ENCODE peak calls at places on chromosomes 1 and 21, in four cellular contexts. X, S, T and B are unnamed samples.

GRCh38 chr1:13699510-13699909 is 478 bp upstream of the PRDM2 start:
- DNase-seq in X (no peak), S (peak; percentile 20), T (no peak), B (no peak)

GRCh38 chr1:9391620-9392019 is 98.9 kb downstream of the SPSB1 start:
- DNase-seq in X (no peak), S (no peak), T (no peak), B (no peak)

GRCh38 chr1:203036135-203036534 is 9.8 kb downstream of the PPFIA4 start:
- DNase-seq in X (no peak), S (no peak), T (no peak), B (no peak)

GRCh38 chr1:244664353-244664752 is 11.4 kb downstream of the DESI2 start:
- DNase-seq in X (no peak), S (no peak), T (no peak), B (no peak)

GRCh38 chr1:32334864-32335618 is 992 bp downstream of the MARCKSL1 start:
- DNase-seq in X (peak; percentile 85), S (peak; percentile 26), T (no peak), B (peak; percentile 82)

GRCh38 chr1:31593770-31594632 is 17.7 kb downstream of the TINAGL1 start:
- DNase-seq in X (peak; percentile 96), S (peak; percentile 70), T (peak; percentile 68), B (peak; percentile 93)

GRCh38 chr21:21286170-21286798 is 288.1 kb downstream of the NCAM2 start:
- DNase-seq in X (no peak), S (no peak), T (no peak), B (no peak)

GRCh38 chr1:63603810-63604209 is 10.6 kb downstream of the PGM1 start:
- DNase-seq in X (no peak), S (no peak), T (no peak), B (no peak)

GRCh38 chr1:171166361-171166760 is 18.7 kb upstream of the FMO2 start:
- DNase-seq in X (no peak), S (no peak), T (no peak), B (no peak)

GRCh38 chr1:185284533-185285244 is 32.4 kb downstream of the IVNS1ABP start:
- DNase-seq in X (no peak), S (no peak), T (no peak), B (no peak)

GRCh38 chr1:6026095-6026809 is 19.4 kb upstream of the KCNAB2 start:
- DNase-seq in X (peak; percentile 87), S (peak; percentile 68), T (peak; percentile 44), B (peak; percentile 90)

GRCh38 chr1:21653744-21654100 is 15.4 kb downstream of the RAP1GAP start:
- DNase-seq in X (no peak), S (no peak), T (no peak), B (no peak)

GRCh38 chr1:21654209-21654608 is 14.9 kb downstream of the RAP1GAP start:
- DNase-seq in X (no peak), S (no peak), T (no peak), B (no peak)

GRCh38 chr1:21651214-21652042 is 17.7 kb downstream of the RAP1GAP start:
- DNase-seq in X (no peak), S (peak; percentile 30), T (no peak), B (peak; percentile 77)

GRCh38 chr1:21652937-21653743 is 16.0 kb downstream of the RAP1GAP start:
- DNase-seq in X (no peak), S (no peak), T (no peak), B (no peak)

DNA sequence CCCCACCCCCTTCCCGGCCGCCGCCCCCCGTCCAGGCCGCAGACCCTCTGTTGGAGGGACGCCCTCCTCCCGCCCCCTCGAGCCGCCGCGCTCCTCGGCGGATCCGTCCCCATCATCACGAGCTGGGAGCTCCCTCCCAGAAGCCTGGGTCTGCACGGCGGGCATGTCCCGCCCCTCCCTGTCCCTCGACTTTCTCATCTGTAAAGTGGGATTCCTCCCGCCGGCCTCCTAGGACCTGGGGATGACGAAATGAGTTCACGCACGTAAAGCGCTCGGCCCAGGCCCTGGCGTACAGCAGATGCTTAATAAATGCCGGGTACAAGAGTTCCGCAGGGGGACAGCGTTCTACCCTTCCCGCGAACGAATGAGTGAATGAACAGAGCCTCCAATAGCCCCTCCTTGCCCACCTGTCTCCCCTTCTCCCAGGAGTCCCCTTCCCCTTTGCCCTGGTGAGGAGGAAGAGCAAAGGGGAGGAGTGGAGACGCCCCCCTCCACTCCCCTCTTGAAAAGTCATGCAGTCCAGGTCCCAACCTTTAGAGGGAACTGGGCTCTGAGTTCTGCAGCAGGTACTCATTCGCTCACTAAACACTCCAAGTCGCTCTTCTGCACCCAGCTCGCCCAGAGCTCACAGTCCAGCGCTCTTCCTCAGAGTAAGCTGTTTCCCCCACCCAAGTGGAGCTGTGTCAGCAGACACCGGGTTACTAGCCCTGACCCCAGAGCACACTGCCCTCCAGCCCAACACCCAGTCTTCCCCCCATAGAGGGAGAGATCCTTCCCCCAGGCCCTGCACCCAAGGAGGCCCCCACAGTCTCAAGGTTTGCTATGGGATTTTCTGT is 16.8 kb downstream of the RAP1GAP start:
- DNase-seq in X (no peak), S (no peak), T (no peak), B (no peak)
- H3K4me3 ChIP-seq in X (peak overlapping the region; percentile 39), S (peak overlapping the region; percentile 58), T (no peak overlapping the region), B (peak overlapping the region; percentile 55)

GRCh38 chr21:31444061-31444460 is 100.0 kb upstream of the TIAM1 start:
- DNase-seq in X (no peak), S (no peak), T (no peak), B (no peak)
- H3K4me1 ChIP-seq in X (no peaks in the 10 kb centered on the region), S (no peaks in the 10 kb centered on the region), T (no peaks in the 10 kb centered on the region), B (no peaks in the 10 kb centered on the region)

GRCh38 chr1:29272171-29272907 is 36.0 kb downstream of the PTPRU start:
- DNase-seq in X (no peak), S (no peak), T (no peak), B (no peak)
- H3K4me3 ChIP-seq in X (no peak overlapping the region), S (peak overlapping the region; percentile 19), T (no peak overlapping the region), B (no peak overlapping the region)

DNA sequence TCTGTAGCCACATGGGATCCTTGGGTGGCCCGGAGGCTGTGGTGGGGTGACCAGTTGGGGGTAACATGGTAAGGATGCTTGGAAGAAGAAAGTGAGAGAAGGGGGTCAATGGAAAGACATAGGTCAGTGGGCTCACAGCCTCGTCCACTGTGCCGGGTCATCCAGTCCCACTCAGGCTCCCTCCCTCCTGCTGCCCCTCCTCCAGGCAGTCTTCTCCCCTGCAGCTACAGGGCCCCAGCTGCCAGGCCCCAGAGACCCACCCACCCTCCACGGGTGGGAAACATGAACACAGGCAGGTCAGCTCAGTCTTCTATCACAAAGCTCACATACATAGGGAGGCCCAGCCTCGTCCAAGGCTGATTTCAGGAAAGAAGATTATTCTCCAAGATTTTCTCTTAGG is 158.3 kb downstream of the ST6GALNAC5 start:
- DNase-seq in X (no peak), S (no peak), T (no peak), B (no peak)
- H3K4me1 ChIP-seq in X (no peaks in the 10 kb centered on the region), S (peaks cover 5% of the 10 kb centered on the region), T (peaks cover 9% of the 10 kb centered on the region), B (no peaks in the 10 kb centered on the region)

DNA sequence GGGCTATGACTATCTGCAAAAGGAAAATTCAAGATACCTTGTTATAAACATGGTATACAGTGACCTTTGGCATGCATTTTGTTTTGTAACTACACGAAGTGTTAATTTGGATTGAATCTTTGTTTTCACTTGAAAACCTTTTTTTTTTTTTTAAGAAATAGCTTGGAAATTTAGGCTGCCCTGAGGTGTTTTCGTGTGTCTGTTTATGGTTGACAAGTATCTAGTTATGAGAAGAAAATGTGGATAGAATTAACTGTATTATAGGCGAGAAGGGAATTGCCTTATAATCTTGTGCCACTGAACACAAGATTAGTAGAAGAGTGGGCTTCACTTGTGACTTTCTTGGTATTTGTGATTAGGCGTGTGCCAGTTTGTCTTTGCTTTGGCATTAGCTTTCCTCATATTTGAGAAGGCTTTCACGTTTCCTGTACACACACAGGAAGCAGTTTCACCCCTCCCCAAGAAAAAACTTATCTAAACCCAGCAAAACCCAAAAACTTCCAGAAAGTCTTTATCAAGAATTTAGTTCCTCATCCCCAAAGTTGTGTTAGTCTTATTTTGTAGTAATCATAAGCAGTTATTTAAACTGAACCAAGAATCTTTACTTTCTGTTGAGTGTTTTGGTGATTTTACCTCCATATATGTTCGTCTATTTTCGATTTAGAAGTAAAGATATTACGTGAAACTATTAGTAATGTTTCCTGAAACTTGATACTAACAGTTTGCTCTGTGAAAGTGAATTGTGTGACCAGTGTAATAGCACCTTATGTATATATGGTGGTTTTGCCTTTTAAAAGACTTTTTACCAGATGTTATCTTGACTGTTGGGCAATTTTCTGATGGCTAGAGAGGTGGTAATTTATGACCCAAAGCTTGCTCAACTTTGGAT is 3.8 kb downstream of the DYRK1A start:
- DNase-seq in X (no peak), S (no peak), T (no peak), B (no peak)
- H3K4me3 ChIP-seq in X (no peak overlapping the region), S (peak overlapping the region; percentile 24), T (no peak overlapping the region), B (no peak overlapping the region)

GRCh38 chr1:156506450-156506849 is 5.9 kb upstream of the MEF2D start:
- DNase-seq in X (no peak), S (no peak), T (no peak), B (no peak)
- H3K4me1 ChIP-seq in X (peaks cover 3% of the 10 kb centered on the region), S (peaks cover 76% of the 10 kb centered on the region), T (peaks cover 56% of the 10 kb centered on the region), B (peaks cover 36% of the 10 kb centered on the region)

GRCh38 chr1:15195420-15196052 is 42.0 kb downstream of the TMEM51 start:
- DNase-seq in X (peak; percentile 74), S (no peak), T (no peak), B (no peak)

GRCh38 chr1:15196807-15197530 is 43.4 kb downstream of the TMEM51 start:
- DNase-seq in X (peak; percentile 68), S (peak; percentile 39), T (no peak), B (no peak)

GRCh38 chr1:15197591-15198447 is 44.3 kb downstream of the TMEM51 start:
- DNase-seq in X (peak; percentile 30), S (no peak), T (no peak), B (no peak)

GRCh38 chr1:15198684-15199083 is 45.1 kb downstream of the TMEM51 start:
- DNase-seq in X (peak; percentile 28), S (no peak), T (no peak), B (no peak)

DNA sequence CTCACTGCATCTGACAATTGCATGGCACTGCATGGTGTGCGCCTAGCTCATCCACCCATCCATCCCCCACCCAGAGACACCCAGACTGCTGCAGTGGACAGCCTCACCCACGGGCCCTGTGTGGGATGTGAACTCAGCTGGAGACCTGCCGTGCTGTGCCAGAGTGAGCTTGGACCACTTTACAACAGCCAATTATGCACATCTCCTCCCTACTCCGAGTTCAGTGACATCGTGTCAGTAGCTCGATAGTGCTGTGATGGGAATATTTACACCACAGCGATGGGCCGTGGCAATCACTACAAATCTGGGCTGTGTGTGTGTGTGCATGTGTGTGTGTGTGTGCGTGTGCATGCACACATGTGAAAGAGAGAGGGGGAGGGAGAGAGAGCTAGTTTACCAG is 42.5 kb downstream of the TMEM51 start:
- DNase-seq in X (peak; percentile 16), S (no peak), T (no peak), B (no peak)
- H3K4me3 ChIP-seq in X (no peak overlapping the region), S (no peak overlapping the region), T (no peak overlapping the region), B (no peak overlapping the region)